ENCODE peak calls at places on chromosome 21, in seven cellular contexts. M is AG04449, O is neural progenitor cell, P is fibroblast of lung, L is glutamatergic neuron, V is neural crest cell, C is gastrocnemius medialis. F is an unnamed sample.
A peak's percentile ranks its signal among the peaks of the same experiment; 100 is the strongest.

GRCh38 chr21:16046625-16047340 is 317.0 kb downstream of the USP25 start:
- DNase-seq in M (no peak), O (no peak), P (peak; percentile 54), L (no peak), V (no peak), C (no peak), F (no peak)

GRCh38 chr21:14871861-14872260 is 192.9 kb downstream of the NRIP1 start:
- DNase-seq in M (no peak), O (no peak), P (no peak), L (no peak), V (no peak), C (no peak), F (no peak)

GRCh38 chr21:32056791-32057190 is 184.0 kb downstream of the HUNK start:
- DNase-seq in M (no peak), O (peak; percentile 62), P (no peak), L (no peak), V (no peak), C (no peak), F (no peak)

GRCh38 chr21:45950740-45951515 is 30.6 kb upstream of the COL6A1 start:
- DNase-seq in M (no peak), O (no peak), P (peak; percentile 53), L (no peak), V (no peak), C (peak; percentile 44), F (no peak)

GRCh38 chr21:46062471-46063211 is 35.3 kb upstream of the COL6A2 start:
- DNase-seq in M (no peak), O (no peak), P (no peak), L (no peak), V (no peak), C (no peak), F (no peak)

GRCh38 chr21:33642896-33643657 is 776 bp downstream of the ITSN1 start:
- DNase-seq in M (no peak), O (peak; percentile 60), P (peak; percentile 38), L (peak; percentile 66), V (peak; percentile 36), C (no peak), F (no peak)

GRCh38 chr21:42722808-42723470 is 69.5 kb downstream of the PDE9A start:
- DNase-seq in M (no peak), O (no peak), P (no peak), L (no peak), V (no peak), C (no peak), F (no peak)

GRCh38 chr21:43313221-43313938 is 113.6 kb downstream of the SIK1 start:
- DNase-seq in M (no peak), O (no peak), P (no peak), L (no peak), V (no peak), C (no peak), F (no peak)

GRCh38 chr21:42375141-42375905 is 9.0 kb upstream of the TFF1 start:
- DNase-seq in M (no peak), O (peak; percentile 21), P (no peak), L (no peak), V (no peak), C (no peak), F (no peak)

GRCh38 chr21:21003701-21004100 is 5.5 kb downstream of the NCAM2 start:
- DNase-seq in M (no peak), O (peak; percentile 56), P (peak; percentile 23), L (no peak), V (no peak), C (no peak), F (peak; percentile 32)

DNA sequence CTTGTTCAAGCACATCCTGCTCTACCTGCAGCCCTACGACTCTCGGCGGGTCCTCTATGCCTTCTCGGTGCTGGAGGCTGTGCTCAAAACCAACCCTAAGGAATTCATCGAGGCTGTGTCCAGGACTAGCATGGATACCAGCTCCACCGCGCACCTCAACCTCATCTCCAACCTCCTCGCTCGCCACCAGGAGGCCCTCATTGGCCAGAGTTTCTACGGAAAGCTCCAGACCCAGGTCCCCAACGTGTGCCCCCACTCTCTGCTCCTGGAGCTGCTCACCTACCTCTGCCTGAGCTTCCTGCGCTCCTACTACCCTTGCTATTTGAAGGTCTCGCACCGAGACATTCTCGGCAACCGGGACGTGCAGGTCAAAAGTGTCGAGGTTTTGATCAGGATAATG is 74.3 kb upstream of the MORC3 start:
- DNase-seq in M (no peak), O (no peak), P (no peak), L (no peak), V (no peak), C (no peak), F (no peak)
- TF ChIP-seq CTCF in M (no peak), O (no peak), P (no peak), L (no peak), V (no peak), C (no peak), F (no peak)

GRCh38 chr21:26834181-26834945 is 10.8 kb downstream of the ADAMTS1 start:
- DNase-seq in M (no peak), O (no peak), P (no peak), L (no peak), V (no peak), C (no peak), F (no peak)
- TF ChIP-seq CTCF in M (peak; percentile 1), O (peak; percentile 38), P (peak; percentile 27), L (peak; percentile 23), V (peak; percentile 60), C (peak; percentile 21), F (peak; percentile 22)

GRCh38 chr21:44423941-44424607 is 31.2 kb upstream of the LRRC3 start:
- DNase-seq in M (no peak), O (no peak), P (no peak), L (no peak), V (no peak), C (peak; percentile 1), F (no peak)
- TF ChIP-seq CTCF in M (no peak), O (no peak), P (no peak), L (no peak), V (no peak), C (no peak), F (no peak)

GRCh38 chr21:35506352-35506751 is 457.2 kb upstream of the RUNX1 start:
- DNase-seq in M (peak; percentile 19), O (no peak), P (peak; percentile 85), L (no peak), V (no peak), C (no peak), F (no peak)

GRCh38 chr21:35509004-35509704 is 460.1 kb upstream of the RUNX1 start:
- DNase-seq in M (no peak), O (no peak), P (no peak), L (no peak), V (no peak), C (no peak), F (no peak)

GRCh38 chr21:35510294-35510693 is 461.2 kb upstream of the RUNX1 start:
- DNase-seq in M (no peak), O (no peak), P (no peak), L (no peak), V (no peak), C (no peak), F (no peak)

GRCh38 chr21:35511298-35512162 is 462.4 kb upstream of the RUNX1 start:
- DNase-seq in M (no peak), O (no peak), P (peak; percentile 64), L (no peak), V (no peak), C (no peak), F (no peak)

DNA sequence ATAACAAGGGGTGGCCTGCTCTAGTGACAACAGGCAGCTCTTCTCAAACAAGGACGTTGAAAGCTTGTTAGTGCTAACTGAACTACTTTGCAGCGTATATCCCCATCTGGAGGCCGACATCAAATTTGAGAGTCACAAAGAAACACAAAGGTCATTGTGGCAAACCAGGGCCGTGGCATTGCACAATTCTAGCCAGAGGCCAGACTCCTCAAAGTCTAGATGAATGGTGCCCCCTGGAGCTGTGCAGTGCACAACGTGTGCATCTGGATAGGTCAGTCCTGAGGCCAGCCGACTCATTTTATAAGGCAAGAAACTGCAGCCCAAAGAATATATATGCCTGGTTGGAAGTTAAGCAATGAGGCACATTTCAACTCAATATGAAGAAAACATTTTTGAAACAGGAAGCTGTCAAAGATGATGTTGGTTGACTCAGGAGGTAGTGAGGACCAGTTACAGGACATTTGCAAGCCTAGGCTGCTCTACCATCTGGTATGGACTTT is 459.3 kb upstream of the RUNX1 start:
- DNase-seq in M (no peak), O (peak; percentile 69), P (peak; percentile 72), L (no peak), V (peak; percentile 23), C (peak; percentile 42), F (peak; percentile 63)
- TF ChIP-seq CTCF in M (no peak), O (peak; percentile 45), P (peak; percentile 45), L (no peak), V (peak; percentile 34), C (no peak), F (no peak)

GRCh38 chr21:41328660-41329300 is 12.2 kb downstream of the FAM3B start:
- DNase-seq in M (no peak), O (no peak), P (peak; percentile 90), L (no peak), V (no peak), C (no peak), F (no peak)

GRCh38 chr21:41337515-41337914 is 20.9 kb downstream of the FAM3B start:
- DNase-seq in M (no peak), O (no peak), P (no peak), L (no peak), V (no peak), C (no peak), F (no peak)

GRCh38 chr21:41327753-41328152 is 11.2 kb downstream of the FAM3B start:
- DNase-seq in M (no peak), O (no peak), P (no peak), L (no peak), V (no peak), C (no peak), F (no peak)

GRCh38 chr21:41333752-41334151 is 17.2 kb downstream of the FAM3B start:
- DNase-seq in M (no peak), O (no peak), P (no peak), L (no peak), V (no peak), C (no peak), F (no peak)
- TF ChIP-seq CTCF in M (no peak), O (no peak), P (no peak), L (no peak), V (no peak), C (no peak), F (no peak)

DNA sequence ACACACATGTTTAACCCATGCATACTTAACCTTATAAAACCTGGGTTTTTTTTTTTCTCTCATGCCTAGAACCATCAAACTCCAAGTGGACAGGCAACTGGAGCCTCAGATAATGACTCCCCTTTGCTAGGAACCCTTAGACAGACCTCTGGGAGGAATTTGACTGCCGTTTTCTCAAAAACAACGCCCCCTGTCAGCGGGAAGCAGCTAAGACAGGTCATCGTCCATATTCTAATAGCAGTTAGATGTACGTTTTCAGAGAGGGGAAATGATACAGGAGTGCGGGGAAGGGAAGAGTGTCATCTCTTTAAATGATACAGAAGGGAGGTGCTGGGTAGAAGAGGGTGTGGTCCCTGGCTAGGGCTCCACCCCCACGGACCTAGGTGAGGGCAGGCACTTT is 34.7 kb downstream of the LRRC3 start:
- DNase-seq in M (no peak), O (peak; percentile 45), P (no peak), L (no peak), V (no peak), C (no peak), F (no peak)
- TF ChIP-seq CTCF in M (no peak), O (peak; percentile 57), P (peak; percentile 13), L (peak; percentile 13), V (peak; percentile 41), C (no peak), F (peak; percentile 30)